ENCODE peak calls at places on chromosomes 12 and 14, in six cellular contexts. One of them, this sample, is unnamed.

GRCh38 chr14:71358209-71358931 is 451.1 kb downstream of the PCNX1 start:
- DNase-seq in activated CD4-positive, alpha-beta T cell treated with anti-CD3 and anti-CD28 coated beads, Interleukin-2, amount 50 U/mL, for 48 hours: peak
- DNase-seq in naive thymus-derived CD4-positive, alpha-beta T cell: no peak
- DNase-seq in NCI-H2107: no peak
- DNase-seq in tibial artery: no peak
- DNase-seq in iris pigment epithelial cell: peak
- DNase-seq in this sample: no peak

GRCh38 chr12:76927170-76927784 is 48.5 kb upstream of the CSRP2 start:
- DNase-seq in activated CD4-positive, alpha-beta T cell treated with anti-CD3 and anti-CD28 coated beads, Interleukin-2, amount 50 U/mL, for 48 hours: peak
- DNase-seq in naive thymus-derived CD4-positive, alpha-beta T cell: no peak
- DNase-seq in NCI-H2107: no peak
- DNase-seq in tibial artery: no peak
- DNase-seq in iris pigment epithelial cell: peak
- DNase-seq in this sample: no peak

GRCh38 chr12:41302979-41303403 is 114.9 kb downstream of the PDZRN4 start:
- DNase-seq in activated CD4-positive, alpha-beta T cell treated with anti-CD3 and anti-CD28 coated beads, Interleukin-2, amount 50 U/mL, for 48 hours: no peak
- DNase-seq in naive thymus-derived CD4-positive, alpha-beta T cell: no peak
- DNase-seq in NCI-H2107: no peak
- DNase-seq in tibial artery: no peak
- DNase-seq in iris pigment epithelial cell: no peak
- DNase-seq in this sample: no peak

GRCh38 chr14:96584199-96584906 is 82.2 kb downstream of the PAPOLA start:
- DNase-seq in activated CD4-positive, alpha-beta T cell treated with anti-CD3 and anti-CD28 coated beads, Interleukin-2, amount 50 U/mL, for 48 hours: peak
- DNase-seq in naive thymus-derived CD4-positive, alpha-beta T cell: no peak
- DNase-seq in NCI-H2107: peak
- DNase-seq in tibial artery: no peak
- DNase-seq in iris pigment epithelial cell: peak
- DNase-seq in this sample: peak

GRCh38 chr12:11067514-11067913 is 5.4 kb upstream of the TAS2R46 start:
- DNase-seq in activated CD4-positive, alpha-beta T cell treated with anti-CD3 and anti-CD28 coated beads, Interleukin-2, amount 50 U/mL, for 48 hours: no peak
- DNase-seq in naive thymus-derived CD4-positive, alpha-beta T cell: no peak
- DNase-seq in NCI-H2107: no peak
- DNase-seq in tibial artery: no peak
- DNase-seq in iris pigment epithelial cell: peak
- DNase-seq in this sample: peak

GRCh38 chr14:53947452-53948180 is 9.0 kb downstream of the BMP4 start:
- DNase-seq in activated CD4-positive, alpha-beta T cell treated with anti-CD3 and anti-CD28 coated beads, Interleukin-2, amount 50 U/mL, for 48 hours: no peak
- DNase-seq in naive thymus-derived CD4-positive, alpha-beta T cell: no peak
- DNase-seq in NCI-H2107: no peak
- DNase-seq in tibial artery: no peak
- DNase-seq in iris pigment epithelial cell: no peak
- DNase-seq in this sample: no peak

GRCh38 chr12:120964298-120964697 is 14.0 kb upstream of the HNF1A start:
- DNase-seq in activated CD4-positive, alpha-beta T cell treated with anti-CD3 and anti-CD28 coated beads, Interleukin-2, amount 50 U/mL, for 48 hours: no peak
- DNase-seq in naive thymus-derived CD4-positive, alpha-beta T cell: no peak
- DNase-seq in NCI-H2107: no peak
- DNase-seq in tibial artery: no peak
- DNase-seq in iris pigment epithelial cell: no peak
- DNase-seq in this sample: no peak

GRCh38 chr14:29321646-29322045 is 555.1 kb downstream of the FOXG1 start:
- DNase-seq in activated CD4-positive, alpha-beta T cell treated with anti-CD3 and anti-CD28 coated beads, Interleukin-2, amount 50 U/mL, for 48 hours: no peak
- DNase-seq in naive thymus-derived CD4-positive, alpha-beta T cell: no peak
- DNase-seq in NCI-H2107: no peak
- DNase-seq in tibial artery: no peak
- DNase-seq in iris pigment epithelial cell: peak
- DNase-seq in this sample: no peak

GRCh38 chr12:78060186-78060585 is 229.5 kb downstream of the NAV3 start:
- DNase-seq in activated CD4-positive, alpha-beta T cell treated with anti-CD3 and anti-CD28 coated beads, Interleukin-2, amount 50 U/mL, for 48 hours: no peak
- DNase-seq in naive thymus-derived CD4-positive, alpha-beta T cell: no peak
- DNase-seq in NCI-H2107: no peak
- DNase-seq in tibial artery: no peak
- DNase-seq in iris pigment epithelial cell: peak
- DNase-seq in this sample: no peak

GRCh38 chr12:54032627-54033100 is at the start of gene HOXC5:
- DNase-seq in activated CD4-positive, alpha-beta T cell treated with anti-CD3 and anti-CD28 coated beads, Interleukin-2, amount 50 U/mL, for 48 hours: peak
- DNase-seq in naive thymus-derived CD4-positive, alpha-beta T cell: peak
- DNase-seq in NCI-H2107: peak
- DNase-seq in tibial artery: peak
- DNase-seq in iris pigment epithelial cell: peak
- DNase-seq in this sample: peak

GRCh38 chr12:104201238-104202001 is 14.2 kb upstream of the TXNRD1 start:
- DNase-seq in activated CD4-positive, alpha-beta T cell treated with anti-CD3 and anti-CD28 coated beads, Interleukin-2, amount 50 U/mL, for 48 hours: peak
- DNase-seq in naive thymus-derived CD4-positive, alpha-beta T cell: peak
- DNase-seq in NCI-H2107: peak
- DNase-seq in tibial artery: no peak
- DNase-seq in iris pigment epithelial cell: peak
- DNase-seq in this sample: no peak

GRCh38 chr12:2057041-2057792 is 4.4 kb downstream of the CACNA1C start:
- DNase-seq in activated CD4-positive, alpha-beta T cell treated with anti-CD3 and anti-CD28 coated beads, Interleukin-2, amount 50 U/mL, for 48 hours: peak
- DNase-seq in naive thymus-derived CD4-positive, alpha-beta T cell: no peak
- DNase-seq in NCI-H2107: no peak
- DNase-seq in tibial artery: peak
- DNase-seq in iris pigment epithelial cell: peak
- DNase-seq in this sample: peak

GRCh38 chr12:47268501-47269459 is 189.0 kb upstream of the AMIGO2 start:
- DNase-seq in activated CD4-positive, alpha-beta T cell treated with anti-CD3 and anti-CD28 coated beads, Interleukin-2, amount 50 U/mL, for 48 hours: no peak
- DNase-seq in naive thymus-derived CD4-positive, alpha-beta T cell: no peak
- DNase-seq in NCI-H2107: no peak
- DNase-seq in tibial artery: no peak
- DNase-seq in iris pigment epithelial cell: no peak
- DNase-seq in this sample: no peak

GRCh38 chr14:76720382-76720813 is 40.9 kb upstream of the VASH1 start:
- DNase-seq in activated CD4-positive, alpha-beta T cell treated with anti-CD3 and anti-CD28 coated beads, Interleukin-2, amount 50 U/mL, for 48 hours: no peak
- DNase-seq in naive thymus-derived CD4-positive, alpha-beta T cell: no peak
- DNase-seq in NCI-H2107: no peak
- DNase-seq in tibial artery: peak
- DNase-seq in iris pigment epithelial cell: peak
- DNase-seq in this sample: peak

GRCh38 chr12:10140001-10140400 is 10.0 kb upstream of the CLEC7A start:
- DNase-seq in activated CD4-positive, alpha-beta T cell treated with anti-CD3 and anti-CD28 coated beads, Interleukin-2, amount 50 U/mL, for 48 hours: peak
- DNase-seq in naive thymus-derived CD4-positive, alpha-beta T cell: no peak
- DNase-seq in NCI-H2107: no peak
- DNase-seq in tibial artery: no peak
- DNase-seq in iris pigment epithelial cell: peak
- DNase-seq in this sample: no peak

GRCh38 chr12:62934799-62935674 is at the start of gene PPM1H:
- DNase-seq in activated CD4-positive, alpha-beta T cell treated with anti-CD3 and anti-CD28 coated beads, Interleukin-2, amount 50 U/mL, for 48 hours: peak
- DNase-seq in naive thymus-derived CD4-positive, alpha-beta T cell: peak
- DNase-seq in NCI-H2107: peak
- DNase-seq in tibial artery: peak
- DNase-seq in iris pigment epithelial cell: peak
- DNase-seq in this sample: peak

GRCh38 chr14:54087376-54087775 is 130.8 kb upstream of the BMP4 start:
- DNase-seq in activated CD4-positive, alpha-beta T cell treated with anti-CD3 and anti-CD28 coated beads, Interleukin-2, amount 50 U/mL, for 48 hours: no peak
- DNase-seq in naive thymus-derived CD4-positive, alpha-beta T cell: no peak
- DNase-seq in NCI-H2107: no peak
- DNase-seq in tibial artery: no peak
- DNase-seq in iris pigment epithelial cell: no peak
- DNase-seq in this sample: no peak

GRCh38 chr14:37864861-37865718 is 269.7 kb downstream of the TTC6 start:
- DNase-seq in activated CD4-positive, alpha-beta T cell treated with anti-CD3 and anti-CD28 coated beads, Interleukin-2, amount 50 U/mL, for 48 hours: no peak
- DNase-seq in naive thymus-derived CD4-positive, alpha-beta T cell: no peak
- DNase-seq in NCI-H2107: no peak
- DNase-seq in tibial artery: no peak
- DNase-seq in iris pigment epithelial cell: peak
- DNase-seq in this sample: peak

GRCh38 chr14:76968621-76969063 is 59.9 kb downstream of the IRF2BPL start:
- DNase-seq in activated CD4-positive, alpha-beta T cell treated with anti-CD3 and anti-CD28 coated beads, Interleukin-2, amount 50 U/mL, for 48 hours: no peak
- DNase-seq in naive thymus-derived CD4-positive, alpha-beta T cell: no peak
- DNase-seq in NCI-H2107: no peak
- DNase-seq in tibial artery: no peak
- DNase-seq in iris pigment epithelial cell: no peak
- DNase-seq in this sample: no peak

GRCh38 chr12:59388176-59388575 is 207.7 kb upstream of the SLC16A7 start:
- DNase-seq in activated CD4-positive, alpha-beta T cell treated with anti-CD3 and anti-CD28 coated beads, Interleukin-2, amount 50 U/mL, for 48 hours: no peak
- DNase-seq in naive thymus-derived CD4-positive, alpha-beta T cell: no peak
- DNase-seq in NCI-H2107: no peak
- DNase-seq in tibial artery: no peak
- DNase-seq in iris pigment epithelial cell: no peak
- DNase-seq in this sample: no peak

This sample was measured in sigmoid colon.